ENCODE peak calls at places on chromosomes 1 and 21, in four cellular contexts. T is GM23248, R is PC-3, X is astrocyte. V is an unnamed sample.

GRCh38 chr1:201059401-201059800 is 35.9 kb upstream of the KIF21B start:
- DNase-seq in T (no peak), R (no peak), X (no peak), V (no peak)

GRCh38 chr1:32701951-32702598 is 495 bp downstream of the SYNC start:
- DNase-seq in T (peak; percentile 66), R (peak; percentile 19), X (peak; percentile 33), V (peak; percentile 50)

GRCh38 chr1:235651170-235651806 is 1.7 kb upstream of the GNG4 start:
- DNase-seq in T (no peak), R (no peak), X (no peak), V (no peak)

GRCh38 chr1:223531742-223532341 is 133.7 kb downstream of the CAPN8 start:
- DNase-seq in T (peak; percentile 49), R (peak; percentile 79), X (peak; percentile 10), V (peak; percentile 26)

GRCh38 chr1:30618335-30618747 is 105.0 kb downstream of the MATN1 start:
- DNase-seq in T (peak; percentile 56), R (peak; percentile 31), X (peak; percentile 5), V (peak; percentile 25)

GRCh38 chr1:223770621-223771315 is 58.4 kb downstream of the CAPN2 start:
- DNase-seq in T (no peak), R (no peak), X (no peak), V (no peak)

GRCh38 chr1:160837558-160838205 is 25.0 kb downstream of the CD244 start:
- DNase-seq in T (peak; percentile 67), R (peak; percentile 92), X (peak; percentile 6), V (peak; percentile 15)

GRCh38 chr1:210381934-210382333 is 53.2 kb downstream of the HHAT start:
- DNase-seq in T (no peak), R (no peak), X (no peak), V (no peak)

GRCh38 chr1:228782662-228783414 is 47.6 kb downstream of the RHOU start:
- DNase-seq in T (peak; percentile 75), R (peak; percentile 20), X (no peak), V (peak; percentile 8)

GRCh38 chr1:204206121-204206520 is 7.7 kb downstream of the GOLT1A start:
- DNase-seq in T (peak; percentile 73), R (peak; percentile 46), X (no peak), V (no peak)

DNA sequence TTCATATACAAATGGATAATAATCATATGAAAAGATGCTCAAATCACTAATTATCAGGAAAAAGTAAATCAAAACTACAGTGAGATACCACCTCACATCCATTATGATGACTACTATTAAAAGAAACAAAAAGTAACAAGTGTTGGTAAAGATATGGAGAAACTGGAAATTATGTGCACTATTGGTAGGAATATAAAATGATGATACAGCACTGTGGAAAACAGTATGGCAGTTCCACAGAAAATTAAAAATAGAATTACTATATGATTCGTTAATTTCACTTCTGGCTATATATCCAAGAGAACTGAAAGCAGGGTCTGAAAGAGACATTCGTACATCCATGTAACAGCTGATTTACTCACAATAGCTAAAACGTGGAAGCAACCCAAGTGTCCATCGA is 21.1 kb upstream of the ATP1A1 start:
- DNase-seq in T (no peak), R (no peak), X (no peak), V (no peak)
- H3K27ac ChIP-seq in T (no peak overlapping the region), R (no peak overlapping the region), X (no peak overlapping the region), V (no peak overlapping the region)

GRCh38 chr1:168960114-168960513 is 146.4 kb upstream of the ATP1B1 start:
- DNase-seq in T (no peak), R (no peak), X (no peak), V (no peak)
- TF ChIP-seq EZH2 in T (no peak), R (no peak), X (no peak), V (no peak)

GRCh38 chr21:32386195-32386870 is 6.5 kb downstream of the URB1 start:
- DNase-seq in T (peak; percentile 29), R (no peak), X (no peak), V (no peak)
- H3K36me3 ChIP-seq in T (peaks cover 13% of the 10 kb centered on the region), R (peaks cover 42% of the 10 kb centered on the region), X (peaks cover 22% of the 10 kb centered on the region), V (peaks cover 17% of the 10 kb centered on the region)

DNA sequence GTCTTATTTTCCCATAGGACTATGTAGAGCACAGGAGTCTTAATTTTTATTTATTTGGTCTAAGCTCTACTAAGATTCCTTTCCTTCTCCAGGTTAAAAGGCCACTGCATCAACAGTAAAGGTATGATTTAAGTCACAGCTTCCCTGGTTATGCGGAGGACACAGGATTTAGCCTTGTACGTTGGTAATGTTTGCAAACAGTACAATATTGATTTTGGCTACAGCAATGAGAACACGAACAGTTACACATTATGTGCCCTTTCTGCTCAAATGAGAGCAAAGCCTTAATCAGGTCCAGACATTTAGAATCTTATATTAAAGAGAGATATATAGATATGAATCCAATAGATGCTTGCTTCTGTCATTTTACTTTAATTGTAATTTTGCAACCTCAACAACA is 264.0 kb downstream of the NUF2 start:
- DNase-seq in T (no peak), R (no peak), X (no peak), V (no peak)
- H3K27ac ChIP-seq in T (no peak overlapping the region), R (no peak overlapping the region), X (no peak overlapping the region), V (no peak overlapping the region)

GRCh38 chr1:47442844-47443529 is 5.1 kb downstream of the FOXD2 start:
- DNase-seq in T (no peak), R (no peak), X (no peak), V (no peak)

GRCh38 chr1:47443530-47444316 is 5.9 kb downstream of the FOXD2 start:
- DNase-seq in T (no peak), R (no peak), X (no peak), V (no peak)

GRCh38 chr1:47444317-47444577 is 6.4 kb downstream of the FOXD2 start:
- DNase-seq in T (no peak), R (no peak), X (no peak), V (no peak)

GRCh38 chr1:47445823-47446567 is 8.2 kb downstream of the FOXD2 start:
- DNase-seq in T (no peak), R (no peak), X (no peak), V (no peak)

DNA sequence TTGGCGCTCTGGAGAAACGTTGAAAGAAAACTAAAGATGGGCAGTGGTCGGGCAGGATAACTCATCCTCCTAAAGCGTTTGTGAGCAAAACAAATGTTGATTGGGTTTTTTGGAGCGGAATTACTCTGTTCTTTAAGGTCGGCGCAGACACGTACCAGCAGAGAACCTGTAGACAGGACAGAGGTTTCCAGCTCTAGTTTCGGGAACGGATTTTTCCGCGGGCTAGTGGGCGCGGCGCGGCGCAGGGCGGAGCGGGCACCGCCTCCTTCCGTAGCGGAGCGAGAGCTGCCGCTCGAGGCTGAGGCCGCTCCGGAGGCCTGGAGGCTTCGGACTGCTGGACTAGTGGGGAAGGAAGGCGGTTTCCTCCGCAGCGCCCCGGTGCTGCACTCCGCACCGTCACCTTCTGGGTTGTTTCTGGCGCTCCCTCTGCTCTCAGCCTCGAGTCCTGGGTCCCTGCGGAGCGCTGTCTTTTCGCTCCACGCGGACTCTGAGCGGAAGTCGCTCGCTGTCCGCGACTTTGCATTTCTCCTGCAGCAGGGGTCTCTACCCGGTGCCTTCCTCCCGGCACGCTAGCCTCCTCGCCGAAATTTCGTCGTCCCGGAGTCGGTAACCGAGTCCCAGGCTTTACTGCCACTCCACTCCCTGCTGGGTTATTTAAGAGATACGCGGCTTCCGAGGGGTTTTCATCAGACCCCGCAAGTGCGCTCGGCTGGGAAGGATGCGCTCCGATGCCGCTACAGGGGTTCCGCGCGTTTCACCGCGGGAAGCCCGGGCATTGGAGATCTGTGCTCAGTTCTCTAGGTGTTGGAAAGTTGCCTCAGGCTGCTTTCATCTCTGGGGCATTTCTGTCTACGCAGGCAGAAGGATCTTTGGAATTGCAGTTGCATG is 7.0 kb downstream of the FOXD2 start:
- DNase-seq in T (peak; percentile 42), R (no peak), X (no peak), V (no peak)
- TF ChIP-seq EZH2 in T (peak; percentile 95), R (no peak), X (peak; percentile 96), V (peak; percentile 89)

DNA sequence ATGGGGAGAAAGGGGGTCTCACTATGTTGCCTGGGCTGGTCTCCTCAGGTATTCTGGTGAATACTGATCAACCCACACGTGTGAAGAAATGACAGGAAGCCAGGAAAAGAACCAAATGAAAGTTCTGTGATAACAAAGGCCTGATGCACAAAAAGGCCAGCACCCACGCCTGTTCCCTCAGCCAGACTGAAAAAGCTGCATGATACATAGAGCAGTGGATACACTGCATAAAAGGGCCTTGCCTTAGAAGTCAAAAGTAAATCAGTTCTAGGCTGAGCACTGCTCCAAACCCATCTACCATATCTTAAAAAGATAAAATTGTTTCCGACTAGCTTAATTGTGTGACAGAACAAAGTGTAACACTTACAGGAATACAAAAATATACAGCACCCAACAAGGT is 36.9 kb upstream of the PSMG1 start:
- DNase-seq in T (no peak), R (no peak), X (no peak), V (no peak)
- H3K36me3 ChIP-seq in T (peaks cover 58% of the 10 kb centered on the region), R (peaks cover 36% of the 10 kb centered on the region), X (peaks cover 15% of the 10 kb centered on the region), V (no peaks in the 10 kb centered on the region)

DNA sequence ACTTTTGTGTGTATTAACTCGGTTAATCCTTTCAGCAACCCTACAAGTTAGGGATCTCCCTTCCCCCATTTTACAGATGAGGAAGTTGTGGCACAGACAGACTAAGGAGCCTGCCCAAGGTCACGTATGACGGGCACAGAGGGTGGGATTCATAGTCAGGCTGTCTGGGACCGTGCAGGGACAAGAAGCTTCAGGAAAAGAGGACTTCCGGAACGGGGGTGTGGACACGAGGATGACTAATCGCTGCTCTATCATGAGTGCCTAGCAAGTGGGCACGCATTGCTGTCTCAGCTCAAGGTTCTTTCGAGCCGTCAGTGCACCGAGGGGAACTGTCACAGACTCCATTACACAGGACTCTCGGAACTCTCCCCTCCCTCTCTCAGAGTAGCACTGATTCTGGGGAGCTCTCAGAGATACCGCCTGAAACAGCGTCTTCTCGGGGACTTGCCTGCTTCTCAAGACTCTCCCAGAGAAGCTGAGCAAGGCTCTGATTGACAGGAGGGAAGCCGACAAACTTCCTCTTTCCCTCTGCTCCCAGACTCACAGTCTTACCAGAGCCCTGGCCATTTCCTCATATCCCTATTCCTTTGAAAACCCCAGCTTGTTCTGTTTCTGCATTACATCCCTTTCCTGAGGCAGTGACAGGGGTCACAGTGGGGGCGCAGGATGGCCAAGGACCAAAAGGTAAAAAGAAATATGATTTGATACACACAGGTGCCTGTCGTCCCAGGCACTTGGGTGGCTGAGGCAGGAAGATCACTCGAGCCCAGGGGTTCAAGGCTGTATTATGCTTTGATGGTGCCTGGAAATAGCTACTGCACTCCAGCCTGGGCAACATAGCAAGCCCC is 14.4 kb downstream of the FHAD1 start:
- DNase-seq in T (peak; percentile 59), R (no peak), X (no peak), V (no peak)
- H3K27ac ChIP-seq in T (no peak overlapping the region), R (no peak overlapping the region), X (no peak overlapping the region), V (no peak overlapping the region)

GRCh38 chr1:28811766-28812668 is at the start of gene OPRD1:
- DNase-seq in T (peak; percentile 23), R (no peak), X (no peak), V (peak; percentile 12)
- TF ChIP-seq EZH2 in T (no peak), R (no peak), X (peak; percentile 73), V (peak; percentile 60)

GRCh38 chr1:236837115-236837514 is 42.0 kb downstream of the MTR start:
- DNase-seq in T (no peak), R (no peak), X (no peak), V (no peak)
- H3K36me3 ChIP-seq in T (peaks cover 69% of the 10 kb centered on the region), R (peaks cover 9% of the 10 kb centered on the region), X (peaks cover 38% of the 10 kb centered on the region), V (peaks cover 1% of the 10 kb centered on the region)